ENCODE peak calls at places on chromosomes 2 and 18, in four cellular contexts. V, Z, D and Y are unnamed samples.
A peak's percentile ranks its signal among the peaks of the same experiment; 100 is the strongest.

GRCh38 chr18:50724631-50725235 is 95.1 kb downstream of the MRO start:
- DNase-seq in V (no peak), Z (no peak), D (no peak), Y (no peak)

GRCh38 chr2:86584164-86584913 is 21.1 kb upstream of the CHMP3 start:
- DNase-seq in Z (no peak), V (no peak), D (no peak), Y (no peak)

GRCh38 chr18:10051877-10052631 is 138.2 kb downstream of the VAPA start:
- DNase-seq in Z (peak; percentile 64), D (no peak), V (no peak), Y (no peak)

GRCh38 chr2:17442334-17442733 is 75.9 kb downstream of the RAD51AP2 start:
- DNase-seq in D (no peak), Z (no peak), V (no peak), Y (no peak)

GRCh38 chr2:164275659-164276058 is 345.6 kb downstream of the GRB14 start:
- DNase-seq in Z (no peak), D (no peak), V (no peak), Y (no peak)

GRCh38 chr2:10035053-10035422 is 8.3 kb upstream of the KLF11 start:
- DNase-seq in D (no peak), Z (no peak), V (no peak), Y (no peak)

GRCh38 chr18:51727780-51728179 is 530.3 kb upstream of the MEX3C start:
- DNase-seq in Z (no peak), D (no peak), V (no peak), Y (no peak)

GRCh38 chr2:108968619-108969018 is 20.4 kb downstream of the EDAR start:
- DNase-seq in Z (no peak), V (no peak), D (no peak), Y (no peak)

GRCh38 chr2:27291865-27292264 is 9.6 kb downstream of the TRIM54 start:
- DNase-seq in D (no peak), Z (no peak), V (no peak), Y (no peak)

GRCh38 chr2:23526114-23526513 is 141.1 kb downstream of the KLHL29 start:
- DNase-seq in Z (no peak), D (no peak), V (no peak), Y (no peak)

GRCh38 chr2:216661051-216661450 is 27.8 kb downstream of the IGFBP2 start:
- DNase-seq in D (no peak), V (no peak), Z (no peak), Y (no peak)

GRCh38 chr18:53490019-53490418 is 734.5 kb downstream of the MBD2 start:
- DNase-seq in V (no peak), Z (no peak), D (no peak), Y (no peak)

GRCh38 chr2:218626369-218626768 is 18.7 kb downstream of the PLCD4 start:
- DNase-seq in D (no peak), V (no peak), Z (no peak), Y (no peak)

GRCh38 chr18:27847412-27847811 is 329.5 kb downstream of the CDH2 start:
- DNase-seq in V (no peak), D (no peak), Z (no peak), Y (no peak)

GRCh38 chr2:169507698-169508097 is 1.8 kb upstream of the KLHL41 start:
- DNase-seq in Z (no peak), D (no peak), V (no peak), Y (no peak)

GRCh38 chr18:21191596-21192307 is 50.3 kb upstream of the GREB1L start:
- DNase-seq in D (peak; percentile 57), Z (peak; percentile 36), V (no peak), Y (no peak)

GRCh38 chr18:76212958-76213357 is 282.1 kb downstream of the ZNF516 start:
- DNase-seq in V (no peak), Z (no peak), D (no peak), Y (no peak)

GRCh38 chr18:48796491-48797205 is 154.1 kb downstream of the SMAD7 start:
- DNase-seq in V (peak; percentile 1), Z (peak; percentile 5), D (no peak), Y (peak; percentile 17)

GRCh38 chr2:74374509-74375205 is 5.5 kb downstream of the DCTN1 start:
- DNase-seq in V (peak; percentile 47), Z (peak; percentile 78), D (no peak), Y (no peak)

GRCh38 chr2:207082619-207083018 is 83.1 kb downstream of the KLF7 start:
- DNase-seq in D (no peak), V (no peak), Z (no peak), Y (no peak)

GRCh38 chr2:122843503-122843902 is 1088.1 kb downstream of the TSN start:
- DNase-seq in D (no peak), V (no peak), Z (no peak), Y (no peak)

GRCh38 chr2:77725045-77725444 is 202.9 kb upstream of the LRRTM4 start:
- DNase-seq in D (no peak), Z (no peak), V (no peak), Y (no peak)

GRCh38 chr2:102317715-102318114 is 6.4 kb downstream of the IL1RL1 start:
- DNase-seq in V (no peak), Z (no peak), D (no peak), Y (no peak)

GRCh38 chr18:40293311-40293710 is 1661.7 kb upstream of the PIK3C3 start:
- DNase-seq in V (no peak), Z (no peak), D (no peak), Y (no peak)

GRCh38 chr2:85852078-85852790 is 36.6 kb downstream of the ST3GAL5 start:
- DNase-seq in V (no peak), D (no peak), Z (no peak), Y (no peak)

GRCh38 chr2:120818441-120818920 is 82.8 kb downstream of the GLI2 start:
- DNase-seq in Z (no peak), V (no peak), D (no peak), Y (no peak)

GRCh38 chr18:9413586-9413985 is 61.7 kb upstream of the RALBP1 start:
- DNase-seq in D (no peak), Z (no peak), V (no peak), Y (no peak)

GRCh38 chr2:21754164-21754788 is 630.5 kb downstream of the TDRD15 start:
- DNase-seq in D (no peak), V (no peak), Z (no peak), Y (no peak)

GRCh38 chr2:172087780-172088244 is 2.5 kb downstream of the DLX1 start:
- DNase-seq in V (no peak), D (no peak), Z (no peak), Y (no peak)

GRCh38 chr2:173307287-173307686 is 47.4 kb upstream of the CDCA7 start:
- DNase-seq in V (no peak), D (no peak), Z (no peak), Y (no peak)

GRCh38 chr2:171482308-171482707 is 40.0 kb upstream of the CYBRD1 start:
- DNase-seq in Z (no peak), D (no peak), V (no peak), Y (no peak)

GRCh38 chr2:187165936-187166335 is 282.1 kb downstream of the CALCRL start:
- DNase-seq in Z (no peak), D (no peak), V (no peak), Y (no peak)

DNA sequence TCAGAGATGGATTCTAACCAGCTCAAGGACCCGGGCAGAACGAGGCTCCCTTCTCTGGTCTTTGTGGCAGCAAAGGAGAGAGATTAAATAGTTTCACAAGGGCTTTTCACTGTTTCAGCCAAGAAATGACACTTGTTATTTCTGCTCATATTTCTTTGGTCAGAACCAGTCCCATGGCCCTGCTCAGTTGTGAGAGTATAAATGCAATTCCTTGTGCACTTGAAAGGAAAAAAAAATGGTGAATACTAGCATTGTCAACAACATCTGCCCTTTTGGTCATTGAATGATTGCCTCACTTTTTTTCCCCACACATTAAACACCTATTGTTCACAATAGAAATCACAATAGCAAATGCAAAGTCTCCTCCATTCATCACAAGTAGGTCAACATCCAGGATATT is 104.4 kb downstream of the RDH14 start:
- DNase-seq in D (no peak), Z (no peak), V (no peak), Y (no peak)
- H3K27ac ChIP-seq in D (no peak overlapping the region), Z (peak overlapping the region; percentile 58), V (peak overlapping the region; percentile 76), Y (no peak overlapping the region)

DNA sequence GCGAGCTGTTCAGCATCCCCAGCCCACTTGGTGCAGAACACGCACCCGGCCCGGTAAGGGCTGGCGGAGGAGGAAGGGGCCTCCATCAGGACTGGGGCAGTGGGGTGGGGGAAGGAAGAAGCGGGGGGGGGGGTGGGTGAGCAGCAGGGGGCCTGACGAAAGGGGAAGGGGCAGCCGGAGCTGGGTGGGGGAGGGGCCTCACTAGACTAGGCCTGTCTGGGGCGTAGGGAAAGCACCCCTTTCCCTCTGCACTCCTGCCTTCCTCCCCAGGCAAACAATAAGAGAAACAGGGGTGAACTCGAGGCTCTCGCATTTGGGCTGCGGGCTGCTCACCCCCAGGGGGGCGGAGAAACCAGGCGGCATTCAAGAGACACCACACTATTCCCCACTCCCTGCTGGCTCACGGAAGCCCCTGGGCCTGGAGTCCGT is 82.7 kb upstream of the POMC start:
- DNase-seq in D (no peak), V (no peak), Z (no peak), Y (no peak)
- H3K4me3 ChIP-seq in D (no peak overlapping the region), V (peak overlapping the region; percentile 84), Z (peak overlapping the region; percentile 69), Y (peak overlapping the region; percentile 63)

GRCh38 chr2:61562615-61563014 is 24.5 kb upstream of the XPO1 start:
- DNase-seq in D (no peak), V (no peak), Z (no peak), Y (no peak)

GRCh38 chr2:61554604-61555003 is 16.4 kb upstream of the XPO1 start:
- DNase-seq in V (no peak), Z (no peak), D (no peak), Y (no peak)

GRCh38 chr2:61558160-61558559 is 20.0 kb upstream of the XPO1 start:
- DNase-seq in V (no peak), D (no peak), Z (no peak), Y (no peak)

DNA sequence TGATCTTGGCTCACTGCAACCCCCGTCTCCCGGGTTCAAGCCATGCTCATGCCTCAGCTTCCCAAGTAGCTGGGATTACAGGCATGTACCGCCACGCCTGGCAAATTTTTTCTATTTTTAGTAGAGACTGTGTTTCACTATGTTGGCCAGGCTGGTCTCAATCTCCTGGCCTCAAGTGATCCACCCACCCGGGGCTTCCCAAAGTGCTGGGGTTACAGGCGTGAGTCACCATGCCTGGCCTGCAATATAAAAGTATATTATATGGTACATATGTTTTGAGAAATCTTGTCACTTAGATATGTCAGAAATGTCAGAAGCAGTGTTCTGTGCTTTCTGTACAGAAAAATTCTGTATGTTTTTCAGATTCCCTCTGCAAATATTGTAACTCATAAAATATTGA is 19.2 kb upstream of the XPO1 start:
- DNase-seq in Z (no peak), V (no peak), D (no peak), Y (no peak)
- H3K27ac ChIP-seq in Z (no peak overlapping the region), V (no peak overlapping the region), D (no peak overlapping the region), Y (no peak overlapping the region)

GRCh38 chr2:200863655-200864205 is 728 bp downstream of the CLK1 start:
- DNase-seq in Z (no peak), D (no peak), V (no peak), Y (no peak)

GRCh38 chr2:200860092-200860795 is 4.2 kb downstream of the CLK1 start:
- DNase-seq in D (no peak), Z (no peak), V (no peak), Y (no peak)

GRCh38 chr2:200864206-200864976 is at the start of gene CLK1:
- DNase-seq in Z (peak; percentile 98), D (peak; percentile 79), V (peak; percentile 86), Y (peak; percentile 99)

GRCh38 chr2:200862532-200863000 is 1.9 kb downstream of the CLK1 start:
- DNase-seq in V (no peak), Z (no peak), D (no peak), Y (no peak)

DNA sequence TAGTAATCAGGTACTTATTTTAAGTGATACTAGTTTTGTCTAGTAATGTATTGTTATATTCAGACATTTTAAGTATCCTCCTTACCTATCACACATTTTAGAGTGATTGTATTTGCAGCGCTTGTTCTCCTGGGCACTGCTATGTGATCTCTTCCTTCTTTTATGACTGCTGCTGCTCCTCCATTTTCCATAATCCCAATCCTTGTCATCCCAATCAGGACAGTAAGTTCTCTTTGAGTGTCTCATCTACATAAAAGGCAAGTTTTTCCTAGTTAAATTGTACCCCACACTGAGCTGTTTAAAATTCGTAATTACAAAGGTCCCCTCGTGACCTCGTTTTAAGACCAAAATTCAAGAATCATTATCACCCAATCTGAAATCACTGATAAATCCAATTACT is 2.8 kb downstream of the CLK1 start:
- DNase-seq in Z (no peak), D (no peak), V (no peak), Y (no peak)
- H3K4me3 ChIP-seq in Z (peak overlapping the region; percentile 95), D (no peak overlapping the region), V (peak overlapping the region; percentile 79), Y (peak overlapping the region; percentile 91)